ENCODE peak calls at places on chromosomes 16 and 17, in six cellular contexts. O is heart right ventricle, T is transverse colon, F is suprapubic skin, M is IMR-90, V is stomach. K is an unnamed sample.

GRCh38 chr16:17224350-17224749 is 246.4 kb downstream of the XYLT1 start:
- DNase-seq in O (no peak), T (no peak), F (no peak), M (no peak), V (no peak), K (no peak)

GRCh38 chr16:2025251-2025650 is 1.5 kb upstream of the NHERF2 start:
- DNase-seq in O (no peak), T (no peak), F (no peak), M (no peak), V (no peak), K (no peak)

GRCh38 chr16:88719267-88719932 is 13.1 kb downstream of the CTU2 start:
- DNase-seq in O (peak), T (peak), F (no peak), M (no peak), V (no peak), K (peak)

GRCh38 chr16:50234771-50235556 is 31.4 kb upstream of the ADCY7 start:
- DNase-seq in O (no peak), T (no peak), F (no peak), M (peak), V (no peak), K (no peak)

GRCh38 chr16:61730997-61731396 is 305.2 kb downstream of the CDH8 start:
- DNase-seq in O (no peak), T (no peak), F (no peak), M (no peak), V (no peak), K (no peak)

GRCh38 chr17:9878791-9879525 is 26.1 kb downstream of the RCVRN start:
- DNase-seq in O (no peak), T (no peak), F (no peak), M (peak), V (no peak), K (no peak)

GRCh38 chr16:64307431-64307830 is 814.4 kb downstream of the CDH11 start:
- DNase-seq in O (no peak), T (no peak), F (no peak), M (no peak), V (no peak), K (no peak)

GRCh38 chr16:73185737-73186136 is 137.8 kb upstream of the ZFHX3 start:
- DNase-seq in O (no peak), T (no peak), F (no peak), M (no peak), V (no peak), K (no peak)

GRCh38 chr17:74531231-74531761 is at the start of gene CD300LB:
- DNase-seq in O (peak), T (no peak), F (peak), M (no peak), V (peak), K (peak)

GRCh38 chr16:54936979-54937672 is 6.5 kb downstream of the IRX5 start:
- DNase-seq in O (peak), T (no peak), F (peak), M (no peak), V (no peak), K (no peak)

GRCh38 chr17:82020874-82021727 is 1.6 kb downstream of the CENPX start:
- DNase-seq in O (peak), T (peak), F (no peak), M (peak), V (peak), K (peak)

GRCh38 chr16:58510776-58511628 is 4.3 kb upstream of the SETD6 start:
- DNase-seq in O (no peak), T (no peak), F (peak), M (no peak), V (peak), K (no peak)

GRCh38 chr17:29241015-29241963 is 5.4 kb upstream of the CRYBA1 start:
- DNase-seq in O (no peak), T (no peak), F (no peak), M (peak), V (no peak), K (peak)

GRCh38 chr16:48499822-48500440 is 110.0 kb downstream of the N4BP1 start:
- DNase-seq in O (peak), T (peak), F (no peak), M (peak), V (no peak), K (no peak)

GRCh38 chr17:9003355-9004131 is 17.8 kb upstream of the NTN1 start:
- DNase-seq in O (no peak), T (no peak), F (no peak), M (no peak), V (no peak), K (no peak)

GRCh38 chr16:86991679-86992078 is 325.5 kb downstream of the C16orf95 start:
- DNase-seq in O (no peak), T (no peak), F (no peak), M (peak), V (no peak), K (no peak)

GRCh38 chr17:71251276-71251675 is 869.5 kb upstream of the SOX9 start:
- DNase-seq in O (no peak), T (no peak), F (no peak), M (peak), V (no peak), K (no peak)

GRCh38 chr16:88449267-88449561 is 3.9 kb upstream of the ZFPM1 start:
- DNase-seq in O (no peak), T (peak), F (no peak), M (no peak), V (no peak), K (no peak)

GRCh38 chr16:85665373-85665740 is 23.4 kb downstream of the GINS2 start:
- DNase-seq in O (no peak), T (no peak), F (no peak), M (no peak), V (no peak), K (no peak)

GRCh38 chr17:80600586-80600985 is 55.9 kb downstream of the RPTOR start:
- DNase-seq in O (no peak), T (no peak), F (no peak), M (no peak), V (no peak), K (no peak)

GRCh38 chr17:36152639-36153120 is 23.8 kb downstream of the TBC1D3B start:
- DNase-seq in O (no peak), T (no peak), F (no peak), M (no peak), V (no peak), K (no peak)

GRCh38 chr17:40498281-40499084 is 2.9 kb downstream of the TNS4 start:
- DNase-seq in O (no peak), T (no peak), F (no peak), M (no peak), V (no peak), K (no peak)

GRCh38 chr16:49539758-49540157 is 166.2 kb downstream of the C16orf78 start:
- DNase-seq in O (no peak), T (no peak), F (no peak), M (no peak), V (no peak), K (no peak)

GRCh38 chr17:60627113-60627512 is 27.1 kb downstream of the PPM1D start:
- DNase-seq in O (no peak), T (no peak), F (no peak), M (no peak), V (no peak), K (no peak)

GRCh38 chr17:68675723-68676122 is 74.6 kb upstream of the FAM20A start:
- DNase-seq in O (no peak), T (no peak), F (no peak), M (no peak), V (no peak), K (no peak)

GRCh38 chr16:4935231-4935855 is 1.6 kb downstream of the PPL start:
- DNase-seq in O (peak), T (peak), F (peak), M (no peak), V (peak), K (no peak)

GRCh38 chr16:11326737-11327276 is 18.5 kb upstream of the RMI2 start:
- DNase-seq in O (no peak), T (no peak), F (no peak), M (no peak), V (no peak), K (no peak)

GRCh38 chr17:7083592-7083991 is 3.5 kb upstream of the CLEC10A start:
- DNase-seq in O (no peak), T (no peak), F (no peak), M (peak), V (no peak), K (no peak)

GRCh38 chr17:42359133-42359532 is 29.1 kb downstream of the STAT3 start:
- DNase-seq in O (no peak), T (no peak), F (no peak), M (no peak), V (no peak), K (no peak)

GRCh38 chr16:58280846-58281301 is 14.0 kb downstream of the PRSS54 start:
- DNase-seq in O (no peak), T (no peak), F (no peak), M (no peak), V (peak), K (no peak)

GRCh38 chr17:59798111-59798510 is 90.7 kb downstream of the VMP1 start:
- DNase-seq in O (no peak), T (no peak), F (no peak), M (no peak), V (no peak), K (no peak)

GRCh38 chr16:65771707-65772106 is 594.8 kb upstream of the CDH5 start:
- DNase-seq in O (no peak), T (no peak), F (no peak), M (no peak), V (no peak), K (no peak)

GRCh38 chr16:75072239-75072947 is 44.2 kb downstream of the LDHD start:
- DNase-seq in O (no peak), T (no peak), F (no peak), M (no peak), V (no peak), K (no peak)
- H3K27ac ChIP-seq in O (no peak), T (peak), F (no peak), M (no peak), V (peak), K (no peak)

DNA sequence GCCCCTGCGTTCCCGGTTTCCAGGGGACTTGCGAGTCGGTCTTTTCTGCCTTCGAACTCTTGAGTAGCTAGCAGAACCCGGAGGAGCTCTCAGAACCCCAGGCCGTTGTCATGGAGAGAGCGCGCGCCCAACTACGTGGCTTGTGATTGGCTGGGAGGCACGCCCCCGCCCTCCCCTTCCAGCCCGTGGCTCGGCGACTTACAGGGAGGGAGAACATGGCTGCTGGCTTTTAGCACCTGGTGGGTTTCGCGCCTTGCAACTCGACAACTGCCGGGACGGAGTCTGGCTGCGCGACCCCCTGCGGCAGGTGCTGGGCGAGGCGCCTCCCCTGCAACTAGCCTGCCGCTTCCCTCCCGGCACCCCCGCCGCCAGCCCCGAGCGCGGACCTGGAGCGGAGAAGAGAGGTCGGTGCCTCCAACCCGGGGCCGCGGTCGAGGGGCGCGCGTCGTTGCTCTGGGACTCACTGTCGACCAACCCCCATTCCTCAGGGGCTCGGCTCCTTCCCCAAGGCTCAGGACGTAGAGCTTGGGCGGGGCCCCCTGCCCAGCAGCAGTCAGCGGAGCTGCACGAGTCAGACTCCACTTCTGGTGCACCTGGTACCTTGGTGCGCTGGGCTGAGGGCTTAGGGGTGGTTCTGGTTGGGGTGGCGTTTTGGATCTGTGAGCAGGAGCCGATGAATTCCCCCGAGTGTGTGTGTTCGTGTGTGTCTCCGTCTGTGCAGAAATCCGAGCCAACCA is 9.0 kb upstream of the ZFP90 start:
- DNase-seq in O (peak), T (peak), F (peak), M (peak), V (peak), K (peak)
- H3K27ac ChIP-seq in O (no peak), T (peak), F (no peak), M (no peak), V (peak), K (peak)

GRCh38 chr16:14015017-14015416 is 56.1 kb upstream of the MRTFB start:
- DNase-seq in O (no peak), T (no peak), F (no peak), M (peak), V (no peak), K (no peak)

GRCh38 chr16:14013571-14014283 is 57.4 kb upstream of the MRTFB start:
- DNase-seq in O (peak), T (no peak), F (peak), M (peak), V (no peak), K (no peak)

GRCh38 chr16:14014284-14014625 is 56.9 kb upstream of the MRTFB start:
- DNase-seq in O (no peak), T (no peak), F (no peak), M (no peak), V (no peak), K (no peak)

GRCh38 chr16:14015948-14016347 is 55.2 kb upstream of the MRTFB start:
- DNase-seq in O (no peak), T (no peak), F (no peak), M (peak), V (no peak), K (no peak)

DNA sequence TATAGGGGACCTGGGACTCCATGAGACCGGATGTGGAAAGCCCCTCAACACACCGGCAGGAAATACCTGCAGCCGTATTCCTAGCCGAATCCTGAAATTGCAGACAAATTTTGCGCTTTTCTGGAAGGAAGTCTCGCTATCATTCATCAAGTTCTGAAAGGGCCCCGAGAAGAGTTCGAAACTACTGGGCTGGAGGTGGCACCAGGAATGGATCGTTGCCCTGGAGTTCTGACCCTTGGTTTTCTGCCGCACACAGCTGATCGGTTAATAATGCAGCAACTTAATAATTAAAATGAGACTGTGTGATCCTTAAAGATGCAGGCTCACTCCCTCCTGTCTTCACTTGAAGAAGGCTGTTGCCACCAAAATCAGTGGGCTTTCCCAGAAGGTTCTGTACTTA is 55.7 kb upstream of the MRTFB start:
- DNase-seq in O (no peak), T (no peak), F (no peak), M (no peak), V (no peak), K (no peak)
- H3K27ac ChIP-seq in O (peak), T (peak), F (peak), M (no peak), V (peak), K (peak)

DNA sequence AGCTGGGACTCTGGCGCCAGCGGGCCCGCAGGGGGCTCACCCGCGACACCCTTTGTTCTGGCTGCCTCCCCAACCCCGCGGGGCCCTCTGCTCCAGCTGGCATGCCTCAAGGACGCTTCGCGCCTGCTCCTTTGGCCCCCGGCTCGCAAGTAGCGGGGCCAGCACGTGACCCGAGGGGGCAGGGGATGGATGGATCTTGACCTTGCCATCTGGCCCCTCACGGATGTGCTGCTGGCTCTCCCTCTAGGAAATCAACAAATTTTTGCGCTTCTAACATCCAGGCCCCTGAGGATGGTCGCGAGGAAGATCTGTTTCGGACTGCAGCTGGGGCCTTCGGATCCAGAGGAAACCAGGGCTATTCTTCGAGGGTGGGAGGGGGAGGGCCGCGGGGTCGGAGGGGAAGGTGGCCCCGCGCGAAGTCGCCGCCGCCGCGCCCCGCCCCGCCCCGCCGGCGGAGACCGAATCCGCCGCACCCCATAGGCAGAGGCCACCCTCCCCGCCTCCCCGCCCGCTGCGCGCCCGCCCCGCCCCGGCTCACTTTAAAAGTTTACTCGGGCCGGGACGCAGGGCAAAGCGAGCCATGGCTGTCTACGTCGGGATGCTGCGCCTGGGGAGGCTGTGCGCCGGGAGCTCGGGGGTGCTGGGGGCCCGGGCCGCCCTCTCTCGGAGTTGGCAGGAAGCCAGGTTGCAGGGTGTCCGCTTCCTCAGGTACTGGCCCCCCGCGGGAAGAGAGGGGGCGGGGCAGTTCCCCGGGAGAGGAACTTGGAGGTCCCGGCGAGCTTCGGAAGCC is at the start of gene ACSF2:
- DNase-seq in O (peak), T (peak), F (peak), M (peak), V (peak), K (peak)
- H3K27ac ChIP-seq in O (peak), T (peak), F (peak), M (peak), V (peak), K (peak)

GRCh38 chr17:79041723-79042420 is 17.9 kb downstream of the C1QTNF1 start:
- DNase-seq in O (no peak), T (no peak), F (no peak), M (peak), V (no peak), K (no peak)
- H3K27ac ChIP-seq in O (no peak), T (no peak), F (no peak), M (no peak), V (no peak), K (no peak)

GRCh38 chr17:3691539-3692166 is 4.3 kb downstream of the P2RX5 start:
- DNase-seq in O (no peak), T (no peak), F (no peak), M (no peak), V (no peak), K (no peak)
- H3K27ac ChIP-seq in O (no peak), T (no peak), F (no peak), M (no peak), V (no peak), K (no peak)

GRCh38 chr17:19345486-19346350 is 16.8 kb downstream of the B9D1 start:
- DNase-seq in O (no peak), T (no peak), F (no peak), M (no peak), V (no peak), K (no peak)
- H3K27ac ChIP-seq in O (peak), T (peak), F (peak), M (no peak), V (peak), K (peak)

GRCh38 chr17:57406131-57406980 is 150.0 kb downstream of the MSI2 start:
- DNase-seq in O (peak), T (no peak), F (no peak), M (peak), V (no peak), K (peak)
- H3K27ac ChIP-seq in O (no peak), T (peak), F (peak), M (no peak), V (peak), K (peak)

GRCh38 chr16:23788653-23789052 is 33.8 kb downstream of the CHP2 start:
- DNase-seq in O (no peak), T (no peak), F (no peak), M (no peak), V (no peak), K (no peak)
- H3K27ac ChIP-seq in O (no peak), T (no peak), F (no peak), M (no peak), V (no peak), K (no peak)